ENCODE peak calls at places on chromosome 22, in five cellular contexts. V is PC-3, U is amniotic stem cell, D is HuH-7.5, Z is mesothelial cell of epicardium. K is an unnamed sample.

GRCh38 chr22:22802346-22802970 is 85.2 kb upstream of the IGLL5 start:
- DNase-seq in V (no peak), U (no peak), D (no peak), Z (no peak), K (no peak)

GRCh38 chr22:42868751-42869251 is 11.7 kb upstream of the ARFGAP3 start:
- DNase-seq in V (no peak), U (no peak), D (no peak), Z (no peak), K (no peak)

GRCh38 chr22:41501209-41501608 is 32.3 kb downstream of the ACO2 start:
- DNase-seq in V (no peak), U (no peak), D (no peak), Z (no peak), K (peak)

GRCh38 chr22:23403720-23404688 is 176.1 kb downstream of the IGLL1 start:
- DNase-seq in V (no peak), U (no peak), D (no peak), Z (no peak), K (no peak)

GRCh38 chr22:41479671-41480396 is 10.9 kb downstream of the ACO2 start:
- DNase-seq in V (no peak), U (no peak), D (no peak), Z (no peak), K (no peak)

GRCh38 chr22:32680895-32681294 is 120.6 kb upstream of the TIMP3 start:
- DNase-seq in V (no peak), U (no peak), D (no peak), Z (no peak), K (no peak)

GRCh38 chr22:31537019-31537535 is 40.7 kb downstream of the SFI1 start:
- DNase-seq in V (no peak), U (no peak), D (no peak), Z (no peak), K (peak)

GRCh38 chr22:25485626-25486545 is 78.6 kb upstream of the GRK3 start:
- DNase-seq in V (no peak), U (no peak), D (no peak), Z (no peak), K (no peak)

GRCh38 chr22:46280999-46281623 is 13.3 kb downstream of the TTC38 start:
- DNase-seq in V (no peak), U (no peak), D (no peak), Z (no peak), K (no peak)

GRCh38 chr22:49156662-49157285 is 670.9 kb downstream of the BRD1 start:
- DNase-seq in V (peak), U (no peak), D (no peak), Z (no peak), K (no peak)

GRCh38 chr22:30420401-30421178 is 5.0 kb upstream of the MTFP1 start:
- DNase-seq in V (peak), U (peak), D (no peak), Z (no peak), K (no peak)

K was measured in stimulated activated naive B cell treated with anti-CD40 and anti-IgM and Interleukin-4, amounts not matched to agents 10 μg/mL and 1 μg/mL and 100 μg/mL, for 72 hours.